ENCODE peak calls at places on chromosomes 6 and 20, in ten cellular contexts. One of them, this sample, is unnamed.

GRCh38 chr20:32945710-32946221 is 58.5 kb downstream of the SUN5 start:
- DNase-seq in fibroblast of mammary gland: peak; percentile 21
- DNase-seq in tibial artery: no peak
- DNase-seq in cardiac muscle cell: peak; percentile 49
- DNase-seq in PC-9: no peak
- DNase-seq in progenitor cell of endocrine pancreas: no peak
- DNase-seq in mucosa of descending colon: no peak
- DNase-seq in CD8-positive, alpha-beta T cell: peak; percentile 20
- DNase-seq in ovary: no peak
- DNase-seq in epithelial cell of proximal tubule: no peak
- DNase-seq in this sample: no peak

GRCh38 chr6:85672050-85672449 is 29.4 kb upstream of the SYNCRIP start:
- DNase-seq in fibroblast of mammary gland: peak; percentile 17
- DNase-seq in ovary: no peak
- DNase-seq in progenitor cell of endocrine pancreas: no peak
- DNase-seq in mucosa of descending colon: no peak
- DNase-seq in cardiac muscle cell: no peak
- DNase-seq in tibial artery: no peak
- DNase-seq in CD8-positive, alpha-beta T cell: no peak
- DNase-seq in epithelial cell of proximal tubule: no peak
- DNase-seq in PC-9: no peak
- DNase-seq in this sample: no peak

GRCh38 chr6:82589509-82590206 is 226.0 kb downstream of the TPBG start:
- DNase-seq in cardiac muscle cell: no peak
- DNase-seq in tibial artery: no peak
- DNase-seq in CD8-positive, alpha-beta T cell: no peak
- DNase-seq in mucosa of descending colon: no peak
- DNase-seq in fibroblast of mammary gland: peak; percentile 98
- DNase-seq in progenitor cell of endocrine pancreas: no peak
- DNase-seq in ovary: no peak
- DNase-seq in PC-9: peak; percentile 6
- DNase-seq in epithelial cell of proximal tubule: peak; percentile 68
- DNase-seq in this sample: peak; percentile 80

GRCh38 chr6:29814379-29815117 is 13.1 kb upstream of the HLA-G start:
- DNase-seq in mucosa of descending colon: no peak
- DNase-seq in epithelial cell of proximal tubule: no peak
- DNase-seq in PC-9: no peak
- DNase-seq in cardiac muscle cell: no peak
- DNase-seq in fibroblast of mammary gland: no peak
- DNase-seq in progenitor cell of endocrine pancreas: no peak
- DNase-seq in tibial artery: no peak
- DNase-seq in ovary: no peak
- DNase-seq in CD8-positive, alpha-beta T cell: no peak
- DNase-seq in this sample: no peak

GRCh38 chr6:108556864-108557493 is 3.7 kb upstream of the FOXO3 start:
- DNase-seq in PC-9: no peak
- DNase-seq in tibial artery: no peak
- DNase-seq in epithelial cell of proximal tubule: no peak
- DNase-seq in mucosa of descending colon: peak; percentile 41
- DNase-seq in progenitor cell of endocrine pancreas: no peak
- DNase-seq in ovary: no peak
- DNase-seq in cardiac muscle cell: no peak
- DNase-seq in fibroblast of mammary gland: no peak
- DNase-seq in CD8-positive, alpha-beta T cell: no peak
- DNase-seq in this sample: no peak

GRCh38 chr6:115680621-115681020 is 380.1 kb downstream of the FRK start:
- DNase-seq in PC-9: no peak
- DNase-seq in progenitor cell of endocrine pancreas: no peak
- DNase-seq in epithelial cell of proximal tubule: no peak
- DNase-seq in CD8-positive, alpha-beta T cell: no peak
- DNase-seq in mucosa of descending colon: no peak
- DNase-seq in fibroblast of mammary gland: no peak
- DNase-seq in ovary: no peak
- DNase-seq in tibial artery: no peak
- DNase-seq in cardiac muscle cell: no peak
- DNase-seq in this sample: no peak

GRCh38 chr6:15255481-15256414 is 9.9 kb downstream of the JARID2 start:
- DNase-seq in PC-9: no peak
- DNase-seq in ovary: no peak
- DNase-seq in tibial artery: no peak
- DNase-seq in cardiac muscle cell: no peak
- DNase-seq in progenitor cell of endocrine pancreas: no peak
- DNase-seq in CD8-positive, alpha-beta T cell: no peak
- DNase-seq in fibroblast of mammary gland: no peak
- DNase-seq in epithelial cell of proximal tubule: no peak
- DNase-seq in mucosa of descending colon: no peak
- DNase-seq in this sample: no peak

GRCh38 chr6:149324428-149324827 is 6.9 kb downstream of the TAB2 start:
- DNase-seq in epithelial cell of proximal tubule: no peak
- DNase-seq in CD8-positive, alpha-beta T cell: no peak
- DNase-seq in fibroblast of mammary gland: no peak
- DNase-seq in PC-9: no peak
- DNase-seq in cardiac muscle cell: no peak
- DNase-seq in progenitor cell of endocrine pancreas: no peak
- DNase-seq in mucosa of descending colon: no peak
- DNase-seq in tibial artery: no peak
- DNase-seq in ovary: no peak
- DNase-seq in this sample: no peak

GRCh38 chr6:147223751-147224150 is 19.5 kb downstream of the STXBP5 start:
- DNase-seq in cardiac muscle cell: no peak
- DNase-seq in epithelial cell of proximal tubule: no peak
- DNase-seq in tibial artery: no peak
- DNase-seq in PC-9: no peak
- DNase-seq in progenitor cell of endocrine pancreas: no peak
- DNase-seq in mucosa of descending colon: no peak
- DNase-seq in ovary: no peak
- DNase-seq in fibroblast of mammary gland: no peak
- DNase-seq in CD8-positive, alpha-beta T cell: no peak
- DNase-seq in this sample: no peak

GRCh38 chr6:154482858-154483257 is 27.6 kb downstream of the CNKSR3 start:
- DNase-seq in cardiac muscle cell: no peak
- DNase-seq in fibroblast of mammary gland: no peak
- DNase-seq in ovary: no peak
- DNase-seq in tibial artery: no peak
- DNase-seq in progenitor cell of endocrine pancreas: no peak
- DNase-seq in mucosa of descending colon: no peak
- DNase-seq in PC-9: no peak
- DNase-seq in epithelial cell of proximal tubule: no peak
- DNase-seq in CD8-positive, alpha-beta T cell: no peak
- DNase-seq in this sample: no peak

GRCh38 chr6:137651591-137652335 is 157.6 kb upstream of the OLIG3 start:
- DNase-seq in ovary: no peak
- DNase-seq in cardiac muscle cell: no peak
- DNase-seq in fibroblast of mammary gland: no peak
- DNase-seq in epithelial cell of proximal tubule: no peak
- DNase-seq in progenitor cell of endocrine pancreas: no peak
- DNase-seq in PC-9: no peak
- DNase-seq in CD8-positive, alpha-beta T cell: no peak
- DNase-seq in tibial artery: no peak
- DNase-seq in mucosa of descending colon: peak; percentile 83
- DNase-seq in this sample: no peak

DNA sequence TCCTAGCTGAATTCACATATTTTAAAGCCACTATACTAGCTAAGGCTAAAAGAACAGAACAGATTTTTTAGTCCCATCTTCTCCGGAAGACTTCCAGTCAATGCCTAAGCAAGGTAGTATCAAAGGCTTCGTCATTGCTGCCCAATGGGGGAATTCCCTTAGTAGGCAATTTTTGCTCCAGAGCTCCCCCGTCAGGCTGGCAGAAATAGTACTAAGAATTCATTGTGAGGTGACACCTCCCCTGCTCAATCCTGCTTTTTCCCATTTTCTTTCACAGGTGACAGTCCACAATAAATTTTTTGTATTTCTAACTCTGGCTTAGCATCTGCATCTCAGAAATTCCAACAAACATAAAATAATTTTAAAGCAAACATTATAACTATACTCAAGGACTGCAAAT is 52.8 kb upstream of the SRSF6 start:
- DNase-seq in fibroblast of mammary gland: peak; percentile 31
- DNase-seq in cardiac muscle cell: no peak
- DNase-seq in ovary: no peak
- DNase-seq in PC-9: no peak
- DNase-seq in CD8-positive, alpha-beta T cell: no peak
- DNase-seq in mucosa of descending colon: no peak
- DNase-seq in epithelial cell of proximal tubule: no peak
- DNase-seq in progenitor cell of endocrine pancreas: no peak
- DNase-seq in tibial artery: no peak
- DNase-seq in this sample: no peak
- TF ChIP-seq CTCF in fibroblast of mammary gland: peak; percentile 55
- TF ChIP-seq CTCF in cardiac muscle cell: peak; percentile 55
- TF ChIP-seq CTCF in ovary: no peak
- TF ChIP-seq CTCF in PC-9: peak; percentile 59
- TF ChIP-seq CTCF in CD8-positive, alpha-beta T cell: no peak
- TF ChIP-seq CTCF in mucosa of descending colon: no peak
- TF ChIP-seq CTCF in epithelial cell of proximal tubule: peak; percentile 44
- TF ChIP-seq CTCF in progenitor cell of endocrine pancreas: peak; percentile 19
- TF ChIP-seq CTCF in tibial artery: no peak
- TF ChIP-seq CTCF in this sample: peak; percentile 40

DNA sequence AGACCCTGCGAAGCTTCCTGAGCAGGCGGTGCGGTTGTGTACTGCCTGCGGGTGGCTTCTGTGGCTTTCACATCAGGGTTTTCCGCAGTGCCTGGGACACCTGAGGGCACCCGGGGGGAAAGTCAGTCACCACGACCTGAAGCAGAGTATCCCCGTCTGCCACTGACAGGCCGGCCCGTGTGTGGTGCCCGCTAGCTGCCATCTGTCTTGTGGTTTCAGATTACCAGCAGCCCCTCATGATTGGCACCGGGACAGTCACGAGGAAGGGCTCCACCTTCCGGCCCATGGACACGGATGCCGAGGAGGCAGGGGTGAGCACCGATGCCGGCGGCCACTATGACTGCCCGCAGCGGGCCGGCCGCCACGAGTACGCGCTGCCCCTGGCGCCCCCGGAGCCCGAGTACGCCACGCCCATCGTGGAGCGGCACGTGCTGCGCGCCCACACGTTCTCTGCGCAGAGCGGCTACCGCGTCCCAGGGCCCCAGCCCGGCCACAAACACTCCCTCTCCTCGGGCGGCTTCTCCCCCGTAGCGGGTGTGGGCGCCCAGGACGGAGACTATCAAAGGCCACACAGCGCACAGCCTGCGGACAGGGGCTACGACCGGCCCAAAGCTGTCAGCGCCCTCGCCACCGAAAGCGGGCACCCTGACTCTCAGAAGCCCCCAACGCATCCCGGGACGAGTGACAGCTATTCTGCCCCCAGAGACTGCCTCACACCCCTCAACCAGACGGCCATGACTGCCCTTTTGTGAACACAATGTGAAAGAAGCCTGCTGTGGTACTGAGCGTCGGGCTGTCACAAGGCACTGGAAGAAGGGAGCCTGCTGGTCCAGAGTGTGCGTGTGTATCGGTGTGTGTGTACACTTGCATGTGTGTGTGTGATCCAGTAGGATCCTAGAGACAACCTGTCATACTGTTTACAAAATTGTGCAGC is 54.4 kb downstream of the GOPC start:
- DNase-seq in tibial artery: peak; percentile 57
- DNase-seq in CD8-positive, alpha-beta T cell: peak; percentile 55
- DNase-seq in epithelial cell of proximal tubule: no peak
- DNase-seq in fibroblast of mammary gland: peak; percentile 47
- DNase-seq in ovary: peak; percentile 72
- DNase-seq in cardiac muscle cell: no peak
- DNase-seq in mucosa of descending colon: peak; percentile 28
- DNase-seq in PC-9: no peak
- DNase-seq in progenitor cell of endocrine pancreas: no peak
- DNase-seq in this sample: peak; percentile 42
- TF ChIP-seq CTCF in tibial artery: peak; percentile 11
- TF ChIP-seq CTCF in CD8-positive, alpha-beta T cell: no peak
- TF ChIP-seq CTCF in epithelial cell of proximal tubule: peak; percentile 34
- TF ChIP-seq CTCF in fibroblast of mammary gland: no peak
- TF ChIP-seq CTCF in ovary: no peak
- TF ChIP-seq CTCF in cardiac muscle cell: peak; percentile 14
- TF ChIP-seq CTCF in mucosa of descending colon: no peak
- TF ChIP-seq CTCF in PC-9: no peak
- TF ChIP-seq CTCF in progenitor cell of endocrine pancreas: no peak
- TF ChIP-seq CTCF in this sample: peak; percentile 7

GRCh38 chr6:100724222-100724621 is 156.9 kb downstream of the ASCC3 start:
- DNase-seq in PC-9: no peak
- DNase-seq in progenitor cell of endocrine pancreas: no peak
- DNase-seq in epithelial cell of proximal tubule: no peak
- DNase-seq in CD8-positive, alpha-beta T cell: no peak
- DNase-seq in fibroblast of mammary gland: no peak
- DNase-seq in mucosa of descending colon: no peak
- DNase-seq in ovary: no peak
- DNase-seq in tibial artery: no peak
- DNase-seq in cardiac muscle cell: no peak
- DNase-seq in this sample: no peak

GRCh38 chr6:100726741-100727140 is 154.4 kb downstream of the ASCC3 start:
- DNase-seq in progenitor cell of endocrine pancreas: no peak
- DNase-seq in mucosa of descending colon: no peak
- DNase-seq in cardiac muscle cell: no peak
- DNase-seq in CD8-positive, alpha-beta T cell: no peak
- DNase-seq in tibial artery: no peak
- DNase-seq in ovary: no peak
- DNase-seq in fibroblast of mammary gland: no peak
- DNase-seq in PC-9: no peak
- DNase-seq in epithelial cell of proximal tubule: no peak
- DNase-seq in this sample: no peak

GRCh38 chr6:100721256-100721655 is 159.9 kb downstream of the ASCC3 start:
- DNase-seq in ovary: no peak
- DNase-seq in progenitor cell of endocrine pancreas: no peak
- DNase-seq in epithelial cell of proximal tubule: no peak
- DNase-seq in cardiac muscle cell: no peak
- DNase-seq in fibroblast of mammary gland: peak; percentile 12
- DNase-seq in tibial artery: no peak
- DNase-seq in CD8-positive, alpha-beta T cell: no peak
- DNase-seq in PC-9: no peak
- DNase-seq in mucosa of descending colon: no peak
- DNase-seq in this sample: no peak

GRCh38 chr6:100719883-100720682 is 161.0 kb downstream of the ASCC3 start:
- DNase-seq in ovary: no peak
- DNase-seq in progenitor cell of endocrine pancreas: no peak
- DNase-seq in cardiac muscle cell: peak; percentile 13
- DNase-seq in tibial artery: no peak
- DNase-seq in mucosa of descending colon: no peak
- DNase-seq in PC-9: no peak
- DNase-seq in fibroblast of mammary gland: peak; percentile 60
- DNase-seq in CD8-positive, alpha-beta T cell: no peak
- DNase-seq in epithelial cell of proximal tubule: no peak
- DNase-seq in this sample: peak; percentile 4

GRCh38 chr6:100724696-100725095 is 156.4 kb downstream of the ASCC3 start:
- DNase-seq in cardiac muscle cell: peak; percentile 1
- DNase-seq in epithelial cell of proximal tubule: no peak
- DNase-seq in ovary: no peak
- DNase-seq in fibroblast of mammary gland: no peak
- DNase-seq in mucosa of descending colon: no peak
- DNase-seq in tibial artery: no peak
- DNase-seq in PC-9: no peak
- DNase-seq in CD8-positive, alpha-beta T cell: no peak
- DNase-seq in progenitor cell of endocrine pancreas: no peak
- DNase-seq in this sample: no peak
- TF ChIP-seq CTCF in cardiac muscle cell: no peak
- TF ChIP-seq CTCF in epithelial cell of proximal tubule: no peak
- TF ChIP-seq CTCF in ovary: no peak
- TF ChIP-seq CTCF in fibroblast of mammary gland: no peak
- TF ChIP-seq CTCF in mucosa of descending colon: no peak
- TF ChIP-seq CTCF in tibial artery: no peak
- TF ChIP-seq CTCF in PC-9: no peak
- TF ChIP-seq CTCF in CD8-positive, alpha-beta T cell: no peak
- TF ChIP-seq CTCF in progenitor cell of endocrine pancreas: no peak
- TF ChIP-seq CTCF in this sample: no peak

GRCh38 chr20:42678895-42679294 is 510.8 kb downstream of the PTPRT start:
- DNase-seq in CD8-positive, alpha-beta T cell: no peak
- DNase-seq in cardiac muscle cell: no peak
- DNase-seq in fibroblast of mammary gland: no peak
- DNase-seq in PC-9: no peak
- DNase-seq in epithelial cell of proximal tubule: no peak
- DNase-seq in progenitor cell of endocrine pancreas: no peak
- DNase-seq in tibial artery: no peak
- DNase-seq in mucosa of descending colon: peak; percentile 2
- DNase-seq in ovary: no peak
- DNase-seq in this sample: no peak
- TF ChIP-seq CTCF in CD8-positive, alpha-beta T cell: no peak
- TF ChIP-seq CTCF in cardiac muscle cell: no peak
- TF ChIP-seq CTCF in fibroblast of mammary gland: no peak
- TF ChIP-seq CTCF in PC-9: peak; percentile 44
- TF ChIP-seq CTCF in epithelial cell of proximal tubule: peak; percentile 51
- TF ChIP-seq CTCF in progenitor cell of endocrine pancreas: peak; percentile 42
- TF ChIP-seq CTCF in tibial artery: no peak
- TF ChIP-seq CTCF in mucosa of descending colon: no peak
- TF ChIP-seq CTCF in ovary: no peak
- TF ChIP-seq CTCF in this sample: no peak